ENCODE peak calls at places on chromosome 22, in six cellular contexts. One of them, this sample, is unnamed.
A peak's percentile ranks its signal among the peaks of the same experiment; 100 is the strongest.

GRCh38 chr22:18078329-18079041 is 695 bp downstream of the PEX26 start:
- DNase-seq in IMR-90: peak; percentile 19
- DNase-seq in K562: peak; percentile 75
- DNase-seq in SK-N-SH: peak; percentile 63
- DNase-seq in A549: peak; percentile 25
- DNase-seq in GM12878: no peak
- DNase-seq in this sample: peak; percentile 34

GRCh38 chr22:36149464-36149863 is 11.1 kb downstream of the APOL3 start:
- DNase-seq in IMR-90: no peak
- DNase-seq in SK-N-SH: no peak
- DNase-seq in A549: no peak
- DNase-seq in K562: no peak
- DNase-seq in GM12878: no peak
- DNase-seq in this sample: no peak

GRCh38 chr22:46029574-46030200 is 52.7 kb upstream of the WNT7B start:
- DNase-seq in A549: no peak
- DNase-seq in IMR-90: no peak
- DNase-seq in SK-N-SH: no peak
- DNase-seq in GM12878: no peak
- DNase-seq in K562: no peak
- DNase-seq in this sample: no peak

GRCh38 chr22:19446603-19447387 is 716 bp downstream of the C22orf39 start:
- DNase-seq in GM12878: no peak
- DNase-seq in IMR-90: no peak
- DNase-seq in SK-N-SH: no peak
- DNase-seq in K562: no peak
- DNase-seq in A549: no peak
- DNase-seq in this sample: peak; percentile 7

GRCh38 chr22:22464541-22465054 is 43.9 kb downstream of the ZNF280B start:
- DNase-seq in GM12878: no peak
- DNase-seq in K562: peak; percentile 29
- DNase-seq in A549: no peak
- DNase-seq in IMR-90: no peak
- DNase-seq in SK-N-SH: no peak
- DNase-seq in this sample: no peak

GRCh38 chr22:28670691-28671261 is 8.9 kb downstream of the TTC28 start:
- DNase-seq in IMR-90: peak; percentile 4
- DNase-seq in A549: no peak
- DNase-seq in GM12878: no peak
- DNase-seq in SK-N-SH: no peak
- DNase-seq in K562: no peak
- DNase-seq in this sample: no peak

GRCh38 chr22:17285661-17286060 is 66.4 kb upstream of the ADA2 start:
- DNase-seq in GM12878: no peak
- DNase-seq in A549: no peak
- DNase-seq in IMR-90: no peak
- DNase-seq in SK-N-SH: no peak
- DNase-seq in K562: no peak
- DNase-seq in this sample: no peak

GRCh38 chr22:40654522-40655167 is 18.1 kb upstream of the MRTFA start:
- DNase-seq in SK-N-SH: peak; percentile 64
- DNase-seq in A549: peak; percentile 43
- DNase-seq in IMR-90: peak; percentile 83
- DNase-seq in K562: peak; percentile 26
- DNase-seq in GM12878: no peak
- DNase-seq in this sample: no peak

GRCh38 chr22:18085188-18085587 is 7.4 kb downstream of the PEX26 start:
- DNase-seq in IMR-90: peak; percentile 34
- DNase-seq in SK-N-SH: no peak
- DNase-seq in GM12878: no peak
- DNase-seq in A549: peak; percentile 54
- DNase-seq in K562: no peak
- DNase-seq in this sample: no peak

GRCh38 chr22:27554106-27554814 is 247.3 kb downstream of the MN1 start:
- DNase-seq in A549: no peak
- DNase-seq in GM12878: no peak
- DNase-seq in SK-N-SH: no peak
- DNase-seq in IMR-90: peak; percentile 20
- DNase-seq in K562: no peak
- DNase-seq in this sample: no peak

GRCh38 chr22:47218671-47219070 is 456.2 kb downstream of the TBC1D22A start:
- DNase-seq in A549: no peak
- DNase-seq in SK-N-SH: no peak
- DNase-seq in GM12878: no peak
- DNase-seq in K562: no peak
- DNase-seq in IMR-90: no peak
- DNase-seq in this sample: no peak

GRCh38 chr22:32271389-32271788 is 16.2 kb upstream of the SLC5A4 start:
- DNase-seq in A549: no peak
- DNase-seq in IMR-90: no peak
- DNase-seq in K562: no peak
- DNase-seq in GM12878: no peak
- DNase-seq in SK-N-SH: no peak
- DNase-seq in this sample: no peak

GRCh38 chr22:45574069-45574703 is 71.5 kb downstream of the FBLN1 start:
- DNase-seq in SK-N-SH: no peak
- DNase-seq in GM12878: no peak
- DNase-seq in IMR-90: no peak
- DNase-seq in K562: no peak
- DNase-seq in A549: no peak
- DNase-seq in this sample: no peak

GRCh38 chr22:47367107-47367690 is 604.7 kb downstream of the TBC1D22A start:
- DNase-seq in A549: no peak
- DNase-seq in K562: no peak
- DNase-seq in GM12878: no peak
- DNase-seq in IMR-90: no peak
- DNase-seq in SK-N-SH: no peak
- DNase-seq in this sample: no peak

GRCh38 chr22:46528121-46528610 is 9.3 kb downstream of the CELSR1 start:
- DNase-seq in A549: peak; percentile 93
- DNase-seq in IMR-90: peak; percentile 64
- DNase-seq in K562: no peak
- DNase-seq in GM12878: no peak
- DNase-seq in SK-N-SH: no peak
- DNase-seq in this sample: peak; percentile 95

GRCh38 chr22:38505595-38506117 is 455 bp downstream of the DDX17 start:
- DNase-seq in A549: peak; percentile 59
- DNase-seq in SK-N-SH: peak; percentile 75
- DNase-seq in IMR-90: peak; percentile 46
- DNase-seq in GM12878: no peak
- DNase-seq in K562: peak; percentile 81
- DNase-seq in this sample: no peak

GRCh38 chr22:45887202-45888131 is 89.5 kb downstream of the WNT7B start:
- DNase-seq in SK-N-SH: no peak
- DNase-seq in IMR-90: no peak
- DNase-seq in GM12878: no peak
- DNase-seq in K562: no peak
- DNase-seq in A549: no peak
- DNase-seq in this sample: no peak

GRCh38 chr22:46815896-46816721 is 53.7 kb downstream of the TBC1D22A start:
- DNase-seq in GM12878: no peak
- DNase-seq in K562: peak; percentile 40
- DNase-seq in A549: no peak
- DNase-seq in SK-N-SH: no peak
- DNase-seq in IMR-90: peak; percentile 66
- DNase-seq in this sample: peak; percentile 39

GRCh38 chr22:42562684-42563083 is 8.9 kb downstream of the SERHL2 start:
- DNase-seq in K562: peak; percentile 4
- DNase-seq in SK-N-SH: no peak
- DNase-seq in A549: no peak
- DNase-seq in GM12878: no peak
- DNase-seq in IMR-90: no peak
- DNase-seq in this sample: no peak
- TF ChIP-seq SMC3 in K562: no peak
- TF ChIP-seq SMC3 in SK-N-SH: no peak
- TF ChIP-seq SMC3 in A549: no peak
- TF ChIP-seq SMC3 in GM12878: no peak
- TF ChIP-seq SMC3 in IMR-90: no peak
- TF ChIP-seq SMC3 in this sample: no peak

DNA sequence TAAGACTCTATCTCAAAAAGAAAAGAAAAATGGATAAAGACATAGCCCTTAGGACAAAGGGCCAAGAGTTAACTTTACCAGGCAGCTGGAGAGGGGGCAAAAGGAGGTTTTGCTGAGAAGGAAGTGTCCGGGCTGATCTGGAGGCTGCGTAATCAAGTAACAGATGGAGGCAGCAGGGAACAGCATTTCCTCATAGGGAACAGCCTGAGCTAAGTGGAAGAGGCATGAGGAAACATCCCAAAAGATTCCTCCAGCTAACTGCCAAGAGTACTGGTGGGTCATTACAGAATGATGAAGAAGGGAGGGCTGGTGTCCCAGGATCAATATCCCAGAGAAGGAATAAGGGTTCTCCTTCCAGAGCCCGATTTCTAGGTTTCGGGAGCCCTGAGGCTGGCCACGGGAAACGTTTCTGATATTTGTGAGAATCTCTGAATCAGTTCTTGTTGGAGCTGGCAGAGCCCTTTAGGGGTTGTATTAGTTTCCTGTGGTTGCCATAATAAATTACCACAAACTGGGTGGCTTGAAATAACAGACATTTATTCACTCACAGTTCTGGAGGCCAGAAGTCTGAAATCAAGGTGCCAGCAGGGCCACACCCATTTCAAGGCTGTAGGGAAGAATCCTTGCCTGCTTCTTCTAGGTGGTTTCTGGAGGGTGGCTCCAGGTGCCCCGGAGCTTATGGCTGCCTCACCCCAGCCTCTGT is 21.2 kb downstream of the LIF start:
- DNase-seq in IMR-90: no peak
- DNase-seq in GM12878: no peak
- DNase-seq in K562: no peak
- DNase-seq in SK-N-SH: no peak
- DNase-seq in A549: no peak
- DNase-seq in this sample: no peak
- H3K4me2 ChIP-seq in IMR-90: no peak overlapping the region
- H3K4me2 ChIP-seq in GM12878: no peak overlapping the region
- H3K4me2 ChIP-seq in K562: no peak overlapping the region
- H3K4me2 ChIP-seq in SK-N-SH: no peak overlapping the region
- H3K4me2 ChIP-seq in A549: no peak overlapping the region
- H3K4me2 ChIP-seq in this sample: no peak overlapping the region

DNA sequence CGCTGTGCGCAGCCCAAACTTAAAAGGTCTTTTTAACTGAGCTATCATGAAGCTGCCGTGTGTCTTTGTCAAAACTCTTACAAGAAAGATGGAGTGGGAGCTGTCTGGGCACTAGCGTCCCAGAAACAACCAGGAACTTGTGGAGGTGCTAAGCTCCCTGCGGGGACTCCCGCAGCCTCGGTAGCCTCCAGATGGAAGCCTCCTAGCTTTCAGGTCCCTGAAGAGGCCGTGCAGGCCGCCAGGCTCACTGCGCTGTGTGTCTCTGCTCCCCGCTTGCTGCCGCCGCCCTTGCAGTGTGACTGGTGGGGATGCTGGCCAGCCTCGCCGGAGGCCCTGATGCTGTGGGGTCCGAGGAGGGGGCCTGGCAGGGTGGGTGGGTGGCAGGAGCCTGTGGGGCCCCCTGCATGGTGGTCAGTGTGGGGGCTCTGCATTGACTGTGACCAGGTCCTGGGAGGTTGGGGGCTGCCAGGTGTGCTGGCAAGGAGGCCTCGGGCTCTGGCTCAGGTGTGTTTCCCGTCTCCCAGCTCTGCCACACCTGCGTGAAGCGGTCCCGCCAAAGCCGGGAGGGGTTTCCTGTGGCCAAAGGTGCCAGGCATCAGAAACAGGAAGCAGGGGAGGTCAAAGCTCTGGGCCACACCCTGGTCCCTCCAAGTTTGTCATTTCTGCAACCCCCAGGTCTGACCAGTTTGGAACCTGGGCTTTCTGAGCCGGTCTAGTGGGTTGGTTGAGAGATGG is 1.2 kb downstream of the TRABD start:
- DNase-seq in A549: no peak
- DNase-seq in SK-N-SH: no peak
- DNase-seq in GM12878: no peak
- DNase-seq in K562: no peak
- DNase-seq in IMR-90: peak; percentile 25
- DNase-seq in this sample: no peak
- TF ChIP-seq SMC3 in A549: no peak
- TF ChIP-seq SMC3 in SK-N-SH: no peak
- TF ChIP-seq SMC3 in GM12878: no peak
- TF ChIP-seq SMC3 in K562: no peak
- TF ChIP-seq SMC3 in IMR-90: no peak
- TF ChIP-seq SMC3 in this sample: no peak

GRCh38 chr22:48441553-48441850 is 1386.2 kb downstream of the BRD1 start:
- DNase-seq in A549: no peak
- DNase-seq in K562: no peak
- DNase-seq in IMR-90: no peak
- DNase-seq in SK-N-SH: no peak
- DNase-seq in GM12878: no peak
- DNase-seq in this sample: no peak

GRCh38 chr22:48445113-48445827 is 1382.4 kb downstream of the BRD1 start:
- DNase-seq in SK-N-SH: no peak
- DNase-seq in K562: no peak
- DNase-seq in GM12878: no peak
- DNase-seq in IMR-90: no peak
- DNase-seq in A549: peak; percentile 9
- DNase-seq in this sample: no peak

GRCh38 chr22:48442663-48443062 is 1385.0 kb downstream of the BRD1 start:
- DNase-seq in GM12878: no peak
- DNase-seq in K562: no peak
- DNase-seq in IMR-90: no peak
- DNase-seq in SK-N-SH: no peak
- DNase-seq in A549: no peak
- DNase-seq in this sample: no peak

GRCh38 chr22:48444320-48445112 is 1383.2 kb downstream of the BRD1 start:
- DNase-seq in K562: no peak
- DNase-seq in GM12878: peak; percentile 44
- DNase-seq in IMR-90: no peak
- DNase-seq in A549: no peak
- DNase-seq in SK-N-SH: no peak
- DNase-seq in this sample: no peak

GRCh38 chr22:48443680-48444079 is 1384.0 kb downstream of the BRD1 start:
- DNase-seq in K562: no peak
- DNase-seq in IMR-90: no peak
- DNase-seq in GM12878: no peak
- DNase-seq in SK-N-SH: no peak
- DNase-seq in A549: no peak
- DNase-seq in this sample: no peak
- H3K4me2 ChIP-seq in K562: no peak overlapping the region
- H3K4me2 ChIP-seq in IMR-90: no peak overlapping the region
- H3K4me2 ChIP-seq in GM12878: no peak overlapping the region
- H3K4me2 ChIP-seq in SK-N-SH: no peak overlapping the region
- H3K4me2 ChIP-seq in A549: no peak overlapping the region
- H3K4me2 ChIP-seq in this sample: no peak overlapping the region

DNA sequence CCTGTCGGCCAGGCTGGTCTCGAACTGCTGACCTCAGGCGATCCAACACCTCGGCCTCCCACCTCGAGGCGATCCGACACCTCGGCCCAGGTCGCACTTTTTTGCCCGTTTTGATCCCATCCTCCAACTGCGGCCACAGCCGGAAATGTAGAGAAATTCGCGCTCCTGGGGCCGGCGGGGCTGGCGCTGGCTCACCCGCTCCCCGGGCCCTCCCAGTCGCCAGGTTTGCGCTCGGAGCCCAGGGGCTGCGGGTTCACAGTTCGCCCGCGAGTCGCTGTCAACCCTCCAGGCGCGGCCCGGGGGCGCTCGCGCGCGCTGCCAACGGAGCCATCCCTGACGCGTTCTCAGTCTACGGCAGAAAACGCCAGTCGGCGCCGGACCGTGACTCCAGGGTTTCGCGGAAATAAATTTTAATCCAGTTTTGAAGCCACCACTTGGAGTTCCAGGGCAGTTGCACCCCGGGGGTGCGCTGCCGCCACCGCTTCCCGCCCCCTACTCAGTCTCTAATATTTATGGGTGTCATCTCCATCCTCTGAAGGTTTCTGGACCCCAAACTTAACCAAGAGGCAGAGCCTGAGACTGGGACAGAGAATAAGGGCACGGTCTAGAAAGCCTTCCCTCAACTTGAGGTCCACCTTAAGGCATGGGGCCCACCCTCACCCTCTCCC is 1.5 kb upstream of the KLHDC7B start:
- DNase-seq in SK-N-SH: peak; percentile 83
- DNase-seq in IMR-90: peak; percentile 49
- DNase-seq in GM12878: no peak
- DNase-seq in A549: peak; percentile 82
- DNase-seq in K562: no peak
- DNase-seq in this sample: no peak
- TF ChIP-seq SMC3 in SK-N-SH: no peak
- TF ChIP-seq SMC3 in IMR-90: no peak
- TF ChIP-seq SMC3 in GM12878: peak; percentile 38
- TF ChIP-seq SMC3 in A549: peak; percentile 62
- TF ChIP-seq SMC3 in K562: no peak
- TF ChIP-seq SMC3 in this sample: no peak

This sample was measured in HepG2.